ENCODE peak calls at places on chromosome 5, in eight cellular contexts. One of them, this sample, is unnamed.

GRCh38 chr5:180396931-180397330 is 43.8 kb upstream of the GFPT2 start:
- DNase-seq in aorta: peak
- DNase-seq in hippocampal formation: no peak
- DNase-seq in Calu3: no peak
- DNase-seq in effector memory CD4-positive, alpha-beta T cell: no peak
- DNase-seq in small intestine: no peak
- DNase-seq in MM.1S: no peak
- DNase-seq in activated CD4-positive, alpha-beta T cell treated with anti-CD3 and anti-CD28 coated beads, Interleukin-2, amount 10 ng/mL, durations not matched to agents 7 days and 5 days: no peak
- DNase-seq in this sample: no peak

GRCh38 chr5:57002959-57003485 is 51.1 kb upstream of the MIER3 start:
- DNase-seq in aorta: no peak
- DNase-seq in hippocampal formation: no peak
- DNase-seq in Calu3: no peak
- DNase-seq in effector memory CD4-positive, alpha-beta T cell: no peak
- DNase-seq in small intestine: no peak
- DNase-seq in MM.1S: no peak
- DNase-seq in activated CD4-positive, alpha-beta T cell treated with anti-CD3 and anti-CD28 coated beads, Interleukin-2, amount 10 ng/mL, durations not matched to agents 7 days and 5 days: no peak
- DNase-seq in this sample: no peak

GRCh38 chr5:98638701-98639100 is 134.8 kb upstream of the RGMB start:
- DNase-seq in aorta: no peak
- DNase-seq in hippocampal formation: no peak
- DNase-seq in Calu3: no peak
- DNase-seq in effector memory CD4-positive, alpha-beta T cell: no peak
- DNase-seq in small intestine: no peak
- DNase-seq in MM.1S: no peak
- DNase-seq in activated CD4-positive, alpha-beta T cell treated with anti-CD3 and anti-CD28 coated beads, Interleukin-2, amount 10 ng/mL, durations not matched to agents 7 days and 5 days: no peak
- DNase-seq in this sample: no peak

GRCh38 chr5:71011194-71011792 is 13.8 kb downstream of the NAIP start:
- DNase-seq in aorta: peak
- DNase-seq in hippocampal formation: no peak
- DNase-seq in Calu3: no peak
- DNase-seq in effector memory CD4-positive, alpha-beta T cell: no peak
- DNase-seq in small intestine: no peak
- DNase-seq in MM.1S: no peak
- DNase-seq in activated CD4-positive, alpha-beta T cell treated with anti-CD3 and anti-CD28 coated beads, Interleukin-2, amount 10 ng/mL, durations not matched to agents 7 days and 5 days: no peak
- DNase-seq in this sample: peak

GRCh38 chr5:149687789-149688188 is 42.3 kb upstream of the PPARGC1B start:
- DNase-seq in aorta: no peak
- DNase-seq in hippocampal formation: no peak
- DNase-seq in Calu3: no peak
- DNase-seq in effector memory CD4-positive, alpha-beta T cell: no peak
- DNase-seq in small intestine: no peak
- DNase-seq in MM.1S: no peak
- DNase-seq in activated CD4-positive, alpha-beta T cell treated with anti-CD3 and anti-CD28 coated beads, Interleukin-2, amount 10 ng/mL, durations not matched to agents 7 days and 5 days: no peak
- DNase-seq in this sample: no peak

GRCh38 chr5:3091040-3091774 is 339.7 kb upstream of the IRX2 start:
- DNase-seq in aorta: no peak
- DNase-seq in hippocampal formation: no peak
- DNase-seq in Calu3: no peak
- DNase-seq in effector memory CD4-positive, alpha-beta T cell: no peak
- DNase-seq in small intestine: no peak
- DNase-seq in MM.1S: no peak
- DNase-seq in activated CD4-positive, alpha-beta T cell treated with anti-CD3 and anti-CD28 coated beads, Interleukin-2, amount 10 ng/mL, durations not matched to agents 7 days and 5 days: no peak
- DNase-seq in this sample: no peak

GRCh38 chr5:94288937-94289336 is 329.5 kb downstream of the KIAA0825 start:
- DNase-seq in aorta: no peak
- DNase-seq in hippocampal formation: no peak
- DNase-seq in Calu3: no peak
- DNase-seq in effector memory CD4-positive, alpha-beta T cell: no peak
- DNase-seq in small intestine: no peak
- DNase-seq in MM.1S: no peak
- DNase-seq in activated CD4-positive, alpha-beta T cell treated with anti-CD3 and anti-CD28 coated beads, Interleukin-2, amount 10 ng/mL, durations not matched to agents 7 days and 5 days: no peak
- DNase-seq in this sample: no peak

GRCh38 chr5:132074091-132074771 is 642 bp downstream of the CSF2 start:
- DNase-seq in aorta: peak
- DNase-seq in hippocampal formation: no peak
- DNase-seq in Calu3: peak
- DNase-seq in effector memory CD4-positive, alpha-beta T cell: no peak
- DNase-seq in small intestine: no peak
- DNase-seq in MM.1S: no peak
- DNase-seq in activated CD4-positive, alpha-beta T cell treated with anti-CD3 and anti-CD28 coated beads, Interleukin-2, amount 10 ng/mL, durations not matched to agents 7 days and 5 days: no peak
- DNase-seq in this sample: no peak

GRCh38 chr5:131757830-131758519 is 38.8 kb downstream of the FNIP1 start:
- DNase-seq in aorta: no peak
- DNase-seq in hippocampal formation: no peak
- DNase-seq in Calu3: no peak
- DNase-seq in effector memory CD4-positive, alpha-beta T cell: no peak
- DNase-seq in small intestine: no peak
- DNase-seq in MM.1S: peak
- DNase-seq in activated CD4-positive, alpha-beta T cell treated with anti-CD3 and anti-CD28 coated beads, Interleukin-2, amount 10 ng/mL, durations not matched to agents 7 days and 5 days: no peak
- DNase-seq in this sample: no peak

This sample was measured in activated naive CD4-positive, alpha-beta T cell treated with anti-CD3 and anti-CD28 coated beads, Interleukin-2, amount 10 ng/mL, durations not matched to agents 7 days and 5 days.